ENCODE peak calls at places on chromosomes 2 and 18, in ten cellular contexts. S, J, M, X, L, W, T, F, E and V are unnamed samples.

GRCh38 chr2:159399716-159400525 is 113.4 kb upstream of the WDSUB1 start:
- DNase-seq in W (no peak), L (no peak), E (peak; percentile 65), T (no peak), S (no peak), X (no peak), M (no peak), J (peak; percentile 84), F (peak; percentile 88), V (peak; percentile 57)

GRCh38 chr2:101516833-101517690 is 42.1 kb upstream of the RFX8 start:
- DNase-seq in X (peak; percentile 52), E (peak; percentile 99), F (peak; percentile 96), M (no peak), S (no peak), J (peak; percentile 59), W (peak; percentile 33), L (peak; percentile 62), T (no peak), V (peak; percentile 37)

GRCh38 chr2:98952971-98953370 is 16.9 kb upstream of the CRACDL start:
- DNase-seq in S (no peak), L (no peak), W (no peak), X (no peak), F (no peak), T (no peak), E (no peak), M (no peak), J (peak; percentile 64), V (no peak)

GRCh38 chr2:159089543-159089942 is 121.1 kb downstream of the TANC1 start:
- DNase-seq in E (no peak), T (no peak), S (no peak), L (no peak), W (no peak), M (no peak), J (no peak), X (no peak), F (no peak), V (no peak)

GRCh38 chr2:119464977-119465376 is 33.3 kb downstream of the TMEM37 start:
- DNase-seq in T (no peak), L (no peak), X (no peak), S (no peak), W (no peak), E (no peak), F (peak; percentile 9), M (no peak), J (no peak), V (peak; percentile 25)

GRCh38 chr2:37458133-37458532 is 113.7 kb downstream of the QPCT start:
- DNase-seq in L (no peak), M (no peak), W (no peak), X (no peak), J (no peak), T (no peak), E (no peak), S (no peak), F (no peak), V (no peak)

GRCh38 chr2:148614332-148615049 is 30.1 kb upstream of the EPC2 start:
- DNase-seq in E (peak; percentile 87), J (peak; percentile 60), F (peak; percentile 92), M (no peak), W (peak; percentile 10), S (no peak), T (no peak), X (no peak), L (peak; percentile 31), V (peak; percentile 58)

GRCh38 chr2:221896505-221897151 is 324.5 kb upstream of the EPHA4 start:
- DNase-seq in E (peak; percentile 29), M (no peak), X (no peak), S (peak; percentile 54), J (peak; percentile 2), F (peak; percentile 16), T (peak; percentile 19), L (no peak), W (no peak), V (peak; percentile 23)

GRCh38 chr2:44833123-44834069 is 108.1 kb upstream of the SIX3 start:
- DNase-seq in J (no peak), W (peak; percentile 16), S (no peak), F (peak; percentile 72), T (no peak), M (no peak), L (no peak), E (peak; percentile 27), X (no peak), V (no peak)

GRCh38 chr2:22694856-22695255 is 690.1 kb upstream of the KLHL29 start:
- DNase-seq in X (no peak), M (no peak), S (no peak), W (no peak), T (no peak), E (no peak), L (no peak), F (no peak), J (no peak), V (no peak)

GRCh38 chr2:118865106-118865505 is 17.7 kb upstream of the EN1 start:
- DNase-seq in J (peak; percentile 81), X (peak; percentile 36), T (peak; percentile 17), L (no peak), S (no peak), M (no peak), F (peak; percentile 45), E (peak; percentile 61), W (no peak), V (peak; percentile 49)

GRCh38 chr2:7835693-7836680 is 845.9 kb upstream of the ID2 start:
- DNase-seq in X (peak; percentile 32), E (no peak), S (no peak), T (peak; percentile 87), W (no peak), F (no peak), J (no peak), L (no peak), M (no peak), V (no peak)

GRCh38 chr2:39094717-39095363 is 26.0 kb downstream of the SOS1 start:
- DNase-seq in L (no peak), S (no peak), F (no peak), T (no peak), E (no peak), W (no peak), M (no peak), X (no peak), J (peak; percentile 77), V (no peak)

GRCh38 chr18:62183578-62184195 is 3.2 kb downstream of the PIGN start:
- DNase-seq in M (peak; percentile 14), X (peak; percentile 69), W (peak; percentile 51), F (peak; percentile 65), S (no peak), L (no peak), T (peak; percentile 59), E (peak; percentile 77), J (peak; percentile 88), V (peak; percentile 70)

GRCh38 chr2:73970850-73971471 is 13.7 kb upstream of the TET3 start:
- DNase-seq in M (peak; percentile 22), X (peak; percentile 76), T (no peak), E (no peak), S (peak; percentile 53), F (peak; percentile 55), L (no peak), J (no peak), W (peak; percentile 67), V (no peak)

GRCh38 chr2:9757430-9758287 is 85.6 kb upstream of the TAF1B start:
- DNase-seq in W (no peak), J (peak; percentile 46), X (no peak), M (no peak), T (no peak), E (peak; percentile 29), F (no peak), L (no peak), S (peak; percentile 77), V (peak; percentile 71)

GRCh38 chr2:50535971-50536759 is 495.8 kb downstream of the NRXN1 start:
- DNase-seq in J (peak; percentile 69), E (peak; percentile 15), S (no peak), M (no peak), X (no peak), L (no peak), T (peak; percentile 66), F (peak; percentile 4), W (no peak), V (peak; percentile 62)

GRCh38 chr2:29130295-29130694 is 15.1 kb downstream of the CLIP4 start:
- DNase-seq in J (peak; percentile 83), W (peak; percentile 44), S (no peak), L (peak; percentile 59), T (peak; percentile 29), M (no peak), E (peak; percentile 83), F (peak; percentile 86), X (no peak), V (peak; percentile 43)

GRCh38 chr18:31261792-31262582 is 56.0 kb upstream of the DSG1 start:
- DNase-seq in F (no peak), J (no peak), T (no peak), X (no peak), W (no peak), M (no peak), L (no peak), E (no peak), S (no peak), V (no peak)

GRCh38 chr2:183950673-183951072 is 647.7 kb upstream of the ZNF804A start:
- DNase-seq in L (no peak), W (no peak), T (peak; percentile 4), E (no peak), J (no peak), F (no peak), M (no peak), S (no peak), X (no peak), V (peak; percentile 75)

GRCh38 chr18:46411862-46412690 is 244.9 kb downstream of the LOXHD1 start:
- DNase-seq in E (no peak), W (no peak), L (no peak), T (peak; percentile 63), S (no peak), J (peak; percentile 33), M (no peak), X (no peak), F (peak; percentile 91), V (no peak)

GRCh38 chr2:232327089-232328037 is 51.2 kb upstream of the ALPP start:
- DNase-seq in W (peak; percentile 85), X (peak; percentile 89), T (peak; percentile 41), J (peak; percentile 63), E (peak; percentile 64), F (no peak), L (no peak), M (peak; percentile 86), S (peak; percentile 73), V (peak; percentile 66)

GRCh38 chr2:124261456-124261855 is 236.4 kb downstream of the CNTNAP5 start:
- DNase-seq in X (no peak), T (no peak), E (no peak), S (no peak), F (no peak), J (no peak), L (no peak), M (no peak), W (no peak), V (no peak)

GRCh38 chr18:32803571-32803970 is 30.7 kb upstream of the KLHL14 start:
- DNase-seq in W (no peak), L (no peak), M (no peak), S (no peak), J (no peak), X (no peak), F (no peak), E (no peak), T (no peak), V (no peak)

GRCh38 chr2:96143848-96144480 is 1.3 kb downstream of the DUSP2 start:
- DNase-seq in S (peak; percentile 69), W (peak; percentile 58), E (no peak), L (no peak), X (peak; percentile 50), M (peak; percentile 36), J (no peak), F (no peak), T (peak; percentile 8), V (no peak)

GRCh38 chr2:25632396-25632795 is 41.0 kb downstream of the DTNB start:
- DNase-seq in W (no peak), T (no peak), F (no peak), X (no peak), J (peak; percentile 4), E (no peak), L (no peak), M (no peak), S (no peak), V (no peak)

GRCh38 chr18:77086034-77086433 is 46.5 kb downstream of the MBP start:
- DNase-seq in J (peak; percentile 73), M (no peak), W (no peak), L (no peak), X (no peak), E (peak; percentile 70), F (peak; percentile 72), T (no peak), S (no peak), V (no peak)

GRCh38 chr2:85222792-85223191 is 89.6 kb downstream of the TCF7L1 start:
- DNase-seq in L (no peak), J (no peak), M (no peak), S (no peak), F (no peak), E (no peak), T (peak; percentile 60), X (no peak), W (no peak), V (no peak)